ENCODE peak calls at places on chromosomes 16 and 17, in seven cellular contexts. Q is PC-3, Z is H9, O is keratinocyte, C is IMR-90, H is fibroblast of lung, T is neural progenitor cell. X is an unnamed sample.

GRCh38 chr17:45311762-45312476 is 4.9 kb downstream of the MAP3K14 start:
- DNase-seq in Q (peak; percentile 99), Z (no peak), O (peak; percentile 69), C (peak; percentile 63), H (peak; percentile 77), T (no peak), X (peak; percentile 86)

GRCh38 chr17:39199986-39200879 is at the start of gene RPL19:
- DNase-seq in Q (peak; percentile 86), Z (peak; percentile 93), O (peak; percentile 80), C (peak; percentile 96), H (peak; percentile 93), T (peak; percentile 96), X (peak; percentile 98)

GRCh38 chr17:50139950-50140885 is 10.3 kb upstream of the SAMD14 start:
- DNase-seq in Q (peak; percentile 68), Z (peak; percentile 94), O (no peak), C (peak; percentile 73), H (peak; percentile 68), T (peak; percentile 75), X (peak; percentile 63)

GRCh38 chr17:16262201-16262600 is 45.2 kb downstream of the PIGL start:
- DNase-seq in Q (no peak), Z (no peak), O (no peak), C (no peak), H (peak; percentile 69), T (no peak), X (no peak)

GRCh38 chr17:50534979-50535326 is 2.4 kb downstream of the EPN3 start:
- DNase-seq in Q (no peak), Z (no peak), O (no peak), C (no peak), H (no peak), T (no peak), X (no peak)

GRCh38 chr16:86060381-86061317 is 161.7 kb downstream of the IRF8 start:
- DNase-seq in Q (no peak), Z (no peak), O (no peak), C (no peak), H (no peak), T (no peak), X (no peak)

GRCh38 chr16:2983706-2984136 is 3.5 kb upstream of the PKMYT1 start:
- DNase-seq in Q (peak; percentile 86), Z (peak; percentile 90), O (no peak), C (peak; percentile 69), H (peak; percentile 70), T (peak; percentile 91), X (peak; percentile 76)

GRCh38 chr16:12231666-12232065 is 255.1 kb downstream of the SNX29 start:
- DNase-seq in Q (peak; percentile 71), Z (no peak), O (no peak), C (peak; percentile 91), H (peak; percentile 86), T (no peak), X (no peak)

GRCh38 chr17:76772842-76773521 is 35.1 kb downstream of the MFSD11 start:
- DNase-seq in Q (peak; percentile 85), Z (no peak), O (peak; percentile 26), C (peak; percentile 70), H (peak; percentile 91), T (peak; percentile 65), X (peak; percentile 50)

GRCh38 chr16:69942099-69942491 is 9.0 kb upstream of the CLEC18A start:
- DNase-seq in Q (no peak), Z (no peak), O (no peak), C (no peak), H (no peak), T (no peak), X (no peak)

GRCh38 chr16:49543315-49543946 is 169.8 kb downstream of the C16orf78 start:
- DNase-seq in Q (no peak), Z (no peak), O (no peak), C (no peak), H (no peak), T (peak; percentile 72), X (no peak)

GRCh38 chr17:76270127-76270592 is 5.0 kb downstream of the UBALD2 start:
- DNase-seq in Q (no peak), Z (no peak), O (no peak), C (no peak), H (no peak), T (no peak), X (peak; percentile 57)

GRCh38 chr17:8681175-8681949 is 50.8 kb upstream of the MYH10 start:
- DNase-seq in Q (no peak), Z (no peak), O (no peak), C (peak; percentile 65), H (peak; percentile 89), T (no peak), X (no peak)
- H2AFZ ChIP-seq in Q (no peak overlapping the region), Z (no peak overlapping the region), O (no peak overlapping the region), C (peak overlapping the region; percentile 56), H (peak overlapping the region; percentile 34), T (no peak overlapping the region), X (no peak overlapping the region)

GRCh38 chr16:14632693-14633569 is at the start of gene BFAR:
- DNase-seq in Q (peak; percentile 92), Z (peak; percentile 99), O (peak; percentile 82), C (peak; percentile 93), H (peak; percentile 93), T (peak; percentile 98), X (peak; percentile 98)
- H3K4me1 ChIP-seq in Q (peaks cover 25% of the 10 kb centered on the region), Z (peaks cover 5% of the 10 kb centered on the region), O (peaks cover 48% of the 10 kb centered on the region), C (peaks cover 6% of the 10 kb centered on the region), H (peaks cover 6% of the 10 kb centered on the region), T (peaks cover 30% of the 10 kb centered on the region), X (peaks cover 40% of the 10 kb centered on the region)

DNA sequence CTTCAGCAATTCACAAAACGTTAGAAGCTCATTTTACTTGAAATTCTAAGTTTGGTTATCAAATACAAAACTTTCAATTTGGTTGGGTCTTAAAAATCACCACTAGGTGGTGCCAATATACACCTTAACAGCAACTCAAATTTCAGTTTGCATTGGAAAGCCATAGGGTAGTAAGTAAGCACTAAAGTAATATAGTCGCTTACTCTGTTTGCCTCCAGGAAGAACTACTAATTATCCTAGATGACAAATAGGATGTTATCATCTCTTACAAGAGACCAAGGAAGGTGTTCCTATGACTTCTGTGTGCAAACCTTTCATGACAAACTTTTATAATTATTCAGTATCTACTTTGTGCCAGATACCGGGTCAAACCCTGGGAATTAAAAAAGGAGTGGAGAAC is 93.3 kb downstream of the MYO1D start:
- DNase-seq in Q (peak; percentile 71), Z (no peak), O (peak; percentile 48), C (peak; percentile 66), H (peak; percentile 53), T (peak; percentile 69), X (peak; percentile 68)
- H2AFZ ChIP-seq in Q (no peak overlapping the region), Z (no peak overlapping the region), O (no peak overlapping the region), C (no peak overlapping the region), H (no peak overlapping the region), T (no peak overlapping the region), X (no peak overlapping the region)

DNA sequence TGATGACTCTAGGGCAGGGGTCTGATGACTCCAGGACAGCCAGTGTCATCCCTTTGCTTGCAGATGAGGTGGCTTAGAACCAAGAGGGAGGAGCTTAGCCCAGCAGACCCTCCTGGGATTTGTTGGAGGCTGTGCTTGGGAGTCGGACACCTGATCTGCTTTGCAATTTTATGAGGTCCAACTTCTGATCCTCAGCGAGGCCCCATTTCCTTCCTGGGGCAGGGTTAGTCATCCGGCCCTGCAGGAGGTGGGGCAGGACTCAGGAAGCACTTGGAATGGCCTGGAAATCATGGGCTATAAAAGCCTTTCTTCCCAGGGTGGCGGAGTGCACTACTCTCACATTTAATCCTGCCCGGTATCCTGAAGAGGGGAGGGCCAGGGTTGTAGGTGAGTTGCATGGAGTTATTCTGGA is 168.5 kb downstream of the MSI2 start:
- DNase-seq in Q (peak; percentile 94), Z (no peak), O (no peak), C (peak; percentile 30), H (peak; percentile 35), T (no peak), X (no peak)
- H3K4me1 ChIP-seq in Q (peaks cover 56% of the 10 kb centered on the region), Z (peaks cover 6% of the 10 kb centered on the region), O (peaks cover 11% of the 10 kb centered on the region), C (peaks cover 7% of the 10 kb centered on the region), H (no peaks in the 10 kb centered on the region), T (peaks cover 23% of the 10 kb centered on the region), X (peaks cover 17% of the 10 kb centered on the region)

DNA sequence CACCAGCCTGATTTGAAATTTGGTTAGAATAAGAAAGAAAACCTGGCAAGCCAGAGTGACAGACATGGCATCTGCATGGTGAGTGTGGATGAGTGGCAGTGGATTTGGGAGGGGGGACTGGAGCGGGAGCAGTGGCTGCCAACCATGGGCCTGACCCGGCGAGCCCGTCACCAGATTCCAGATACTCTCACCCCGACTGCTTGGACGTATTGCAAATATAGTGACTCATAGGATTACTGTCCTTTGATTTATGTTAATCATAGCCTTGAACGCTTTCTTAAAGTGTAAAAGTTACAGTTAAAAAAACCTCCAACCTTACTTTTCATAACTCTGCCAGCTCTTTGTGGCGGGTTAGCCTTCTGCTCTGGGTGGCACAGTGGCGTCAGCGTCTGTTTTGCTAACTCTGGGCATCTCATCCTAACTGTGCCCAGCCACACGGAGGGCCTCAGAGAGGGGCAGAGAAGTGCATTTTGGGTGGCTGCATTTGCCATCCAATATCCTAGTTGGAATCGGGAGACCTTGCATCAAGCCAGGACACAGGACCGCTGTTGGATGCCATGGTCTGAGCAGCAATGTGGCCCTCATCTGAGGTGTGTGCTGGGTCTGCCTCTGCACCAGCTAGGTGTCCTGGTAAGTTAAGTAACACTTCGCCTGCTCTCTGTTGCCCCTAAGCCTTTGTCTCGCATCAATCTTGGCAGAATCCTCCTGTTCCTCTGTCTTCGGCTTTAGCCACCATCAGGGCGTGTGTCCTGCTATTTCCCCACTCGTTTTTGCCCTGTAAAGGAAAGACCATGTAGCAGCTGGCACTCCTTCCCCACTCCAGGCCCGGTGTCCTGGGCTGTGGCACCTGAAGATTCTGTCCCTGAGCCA is 26.6 kb upstream of the FOXK2 start:
- DNase-seq in Q (peak; percentile 82), Z (no peak), O (no peak), C (peak; percentile 76), H (peak; percentile 77), T (no peak), X (no peak)
- H2AFZ ChIP-seq in Q (peak overlapping the region; percentile 66), Z (no peak overlapping the region), O (no peak overlapping the region), C (peak overlapping the region; percentile 34), H (no peak overlapping the region), T (no peak overlapping the region), X (no peak overlapping the region)

DNA sequence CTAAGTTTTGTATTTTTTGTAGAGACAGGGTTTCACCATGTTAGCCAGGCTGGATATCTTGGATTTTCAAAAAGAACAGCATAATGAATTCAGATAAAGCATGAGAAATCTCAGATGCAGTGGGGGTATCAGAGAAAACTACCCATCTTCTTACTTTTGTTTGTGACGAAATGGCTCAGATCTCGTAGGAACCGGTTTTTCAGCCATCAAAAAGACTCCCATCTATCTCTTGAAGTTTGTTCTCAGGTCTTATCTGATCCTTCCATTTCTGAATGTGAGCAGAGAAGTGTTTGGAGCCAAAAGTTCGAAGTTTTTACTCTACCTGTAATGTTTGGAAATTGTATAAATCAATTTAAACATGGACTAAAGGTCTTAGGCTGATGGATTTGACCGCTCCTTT is 57.2 kb downstream of the LDHD start:
- DNase-seq in Q (no peak), Z (no peak), O (no peak), C (no peak), H (no peak), T (no peak), X (no peak)
- H3K4me1 ChIP-seq in Q (peaks cover 14% of the 10 kb centered on the region), Z (no peaks in the 10 kb centered on the region), O (no peaks in the 10 kb centered on the region), C (peaks cover 11% of the 10 kb centered on the region), H (peaks cover 4% of the 10 kb centered on the region), T (peaks cover 2% of the 10 kb centered on the region), X (no peaks in the 10 kb centered on the region)

DNA sequence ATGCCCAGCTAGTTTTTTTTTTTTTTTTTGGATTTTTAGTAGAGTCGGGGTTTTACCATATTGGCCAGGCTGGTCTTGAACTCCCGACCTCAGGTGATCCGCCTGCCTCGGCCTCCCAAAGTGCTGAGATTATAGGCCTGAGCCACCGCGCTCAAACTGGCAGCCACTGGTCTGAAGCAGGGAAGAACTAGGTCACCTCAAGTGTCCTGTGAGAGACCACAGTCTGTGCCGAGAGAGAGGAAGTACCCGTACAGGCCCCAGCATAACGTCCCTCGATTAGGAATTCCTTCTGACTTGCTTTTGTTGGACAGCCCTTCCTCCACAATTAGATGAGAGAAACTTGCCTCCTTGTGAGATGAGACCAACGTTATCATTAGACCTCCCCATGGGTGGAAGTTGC is 13.7 kb upstream of the CD300E start:
- DNase-seq in Q (no peak), Z (no peak), O (no peak), C (no peak), H (no peak), T (no peak), X (no peak)
- H2AFZ ChIP-seq in Q (no peak overlapping the region), Z (no peak overlapping the region), O (no peak overlapping the region), C (no peak overlapping the region), H (no peak overlapping the region), T (peak overlapping the region; percentile 48), X (no peak overlapping the region)

X was measured in OCI-LY7.